ENCODE peak calls at places on chromosome 13, in ten cellular contexts. T, S, Y, N, Z, R, M, V, X and A are unnamed samples.

GRCh38 chr13:105969761-105970160 is 565.7 kb downstream of the EFNB2 start:
- DNase-seq in N (peak), T (no peak), M (no peak), Z (peak), S (no peak), V (no peak), Y (no peak), R (no peak), X (no peak), A (no peak)

GRCh38 chr13:113122571-113123225 is at the start of gene F10:
- DNase-seq in R (peak), S (no peak), V (peak), T (peak), Y (no peak), Z (peak), M (no peak), X (no peak), N (no peak), A (peak)

GRCh38 chr13:52760078-52760477 is 20.5 kb upstream of the CNMD start:
- DNase-seq in Y (no peak), N (no peak), R (no peak), Z (no peak), X (no peak), S (no peak), T (no peak), V (no peak), M (no peak), A (no peak)

GRCh38 chr13:95298169-95298940 is 2.9 kb downstream of the ABCC4 start:
- DNase-seq in R (no peak), S (no peak), N (no peak), Z (no peak), T (no peak), V (no peak), X (no peak), Y (no peak), M (no peak), A (no peak)

GRCh38 chr13:99871249-99871898 is 100.2 kb downstream of the ZIC5 start:
- DNase-seq in T (no peak), R (no peak), X (no peak), Y (no peak), S (no peak), M (no peak), V (no peak), Z (no peak), N (no peak), A (no peak)

GRCh38 chr13:111659236-111659635 is 338.8 kb downstream of the TEX29 start:
- DNase-seq in N (no peak), T (no peak), S (no peak), Y (no peak), X (no peak), R (no peak), Z (no peak), M (no peak), V (no peak), A (no peak)

GRCh38 chr13:22114630-22115311 is 443.9 kb downstream of the FGF9 start:
- DNase-seq in Y (peak), M (no peak), X (peak), R (no peak), T (no peak), N (no peak), S (peak), Z (no peak), V (no peak), A (no peak)

GRCh38 chr13:43390101-43390500 is 366.7 kb downstream of the DNAJC15 start:
- DNase-seq in S (no peak), R (no peak), N (no peak), Y (no peak), X (no peak), Z (no peak), M (no peak), V (no peak), T (no peak), A (peak)

GRCh38 chr13:31951215-31951678 is 80.3 kb upstream of the FRY start:
- DNase-seq in R (peak), Y (peak), M (peak), T (no peak), Z (no peak), N (no peak), S (peak), V (no peak), X (peak), A (no peak)

GRCh38 chr13:93290503-93290902 is 63.9 kb downstream of the GPC6 start:
- DNase-seq in X (no peak), Z (no peak), S (no peak), Y (no peak), N (no peak), R (no peak), T (peak), M (no peak), V (no peak), A (no peak)

GRCh38 chr13:111661776-111662175 is 341.3 kb downstream of the TEX29 start:
- DNase-seq in M (no peak), Z (no peak), T (no peak), N (no peak), X (no peak), V (no peak), R (no peak), S (no peak), Y (no peak), A (no peak)

GRCh38 chr13:45823583-45823982 is 28.0 kb downstream of the SIAH3 start:
- DNase-seq in X (peak), M (no peak), Y (no peak), Z (no peak), N (no peak), V (no peak), T (no peak), S (no peak), R (no peak), A (no peak)

GRCh38 chr13:107461751-107462150 is 753.6 kb downstream of the LIG4 start:
- DNase-seq in Y (no peak), R (no peak), X (no peak), S (no peak), N (no peak), M (no peak), V (no peak), Z (no peak), T (peak), A (no peak)

GRCh38 chr13:111397202-111397880 is 76.9 kb downstream of the TEX29 start:
- DNase-seq in N (no peak), R (peak), S (no peak), T (no peak), V (no peak), Z (no peak), M (no peak), X (no peak), Y (no peak), A (no peak)

GRCh38 chr13:31073859-31074718 is 87.6 kb downstream of the HSPH1 start:
- DNase-seq in V (no peak), Z (no peak), R (no peak), N (no peak), X (peak), T (peak), M (no peak), Y (peak), S (no peak), A (no peak)

GRCh38 chr13:112098699-112099098 is 31.8 kb downstream of the SOX1 start:
- DNase-seq in T (no peak), X (no peak), N (no peak), S (no peak), R (no peak), V (no peak), Y (no peak), M (no peak), Z (no peak), A (no peak)

GRCh38 chr13:110330491-110331001 is 23.5 kb downstream of the COL4A2 start:
- DNase-seq in R (no peak), M (no peak), Y (no peak), N (no peak), X (no peak), Z (no peak), V (no peak), T (peak), S (no peak), A (no peak)

GRCh38 chr13:53336441-53337160 is 308.0 kb downstream of the OLFM4 start:
- DNase-seq in X (no peak), Y (no peak), S (no peak), V (no peak), Z (no peak), N (no peak), M (no peak), T (no peak), R (no peak), A (no peak)

GRCh38 chr13:66264976-66265375 is 965.2 kb downstream of the PCDH9 start:
- DNase-seq in S (no peak), V (no peak), N (no peak), Z (no peak), Y (no peak), X (no peak), R (no peak), T (peak), M (no peak), A (no peak)

GRCh38 chr13:79802389-79803140 is 321.6 kb downstream of the NDFIP2 start:
- DNase-seq in V (no peak), T (no peak), Y (no peak), M (no peak), S (no peak), R (no peak), Z (no peak), X (no peak), N (no peak), A (no peak)

GRCh38 chr13:80309926-80310325 is 31.0 kb downstream of the SPRY2 start:
- DNase-seq in N (no peak), V (no peak), M (no peak), T (no peak), R (no peak), Y (no peak), S (no peak), X (no peak), Z (no peak), A (no peak)

GRCh38 chr13:106521101-106521799 is 14.2 kb downstream of the EFNB2 start:
- DNase-seq in S (no peak), X (no peak), Y (no peak), N (no peak), Z (no peak), R (no peak), V (no peak), T (no peak), M (no peak), A (no peak)

GRCh38 chr13:95982144-95982543 is 71.1 kb downstream of the UGGT2 start:
- DNase-seq in Z (no peak), M (no peak), Y (no peak), N (no peak), R (no peak), V (no peak), S (no peak), T (no peak), X (no peak), A (no peak)

DNA sequence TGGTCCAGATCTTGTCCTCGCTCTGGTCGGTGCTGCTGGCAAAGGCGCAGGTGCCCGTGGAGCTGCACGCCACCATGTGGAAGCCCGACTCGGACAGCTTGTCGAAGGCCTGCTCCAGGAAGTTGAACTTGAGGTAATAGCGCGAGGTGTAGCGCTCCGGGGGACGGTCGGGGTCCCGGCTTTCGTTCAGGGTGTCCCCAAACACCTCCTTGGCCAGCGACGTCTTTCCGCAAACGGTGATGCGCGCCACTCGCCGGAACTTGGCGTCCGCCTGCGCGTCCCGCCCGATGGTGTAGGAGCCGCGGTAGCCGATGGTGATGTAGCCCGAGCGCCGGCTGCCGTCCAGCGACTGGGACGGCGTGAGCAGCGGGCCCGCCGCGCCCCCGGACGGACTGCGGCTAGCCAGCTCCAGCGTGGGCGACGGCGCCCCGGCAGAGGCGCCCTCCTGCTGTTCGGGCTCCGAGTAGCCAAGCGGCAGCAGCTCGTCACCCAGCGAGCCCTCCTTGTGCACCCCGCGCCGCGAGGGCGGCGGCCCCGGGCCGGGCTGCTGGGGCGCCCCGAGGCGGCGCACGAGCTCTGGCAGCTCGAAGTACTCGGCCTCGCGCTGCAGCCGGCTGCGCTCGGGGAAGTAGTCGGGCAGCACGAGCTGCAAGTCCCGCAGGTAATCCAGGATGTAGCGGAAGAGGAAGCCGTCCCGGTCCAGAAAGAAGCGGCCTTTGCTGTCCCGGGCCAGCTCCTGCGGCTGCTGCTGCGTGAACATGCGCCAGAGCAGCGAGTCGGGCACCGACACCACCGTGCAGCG is 801 bp downstream of the KCTD12 start:
- DNase-seq in S (peak), T (peak), Y (peak), M (peak), V (peak), N (peak), X (peak), Z (peak), R (peak), A (no peak)
- TF ChIP-seq CTCF in S (peak), T (peak), Y (peak), M (no peak), V (peak), N (peak), X (peak), Z (peak), R (no peak), A (peak)

GRCh38 chr13:71303144-71303543 is 563.9 kb downstream of the DACH1 start:
- DNase-seq in V (no peak), M (no peak), Y (no peak), Z (no peak), N (no peak), X (no peak), T (no peak), S (no peak), R (no peak), A (no peak)
- TF ChIP-seq CTCF in V (peak), M (no peak), Y (no peak), Z (no peak), N (no peak), X (no peak), T (no peak), S (no peak), R (no peak), A (peak)

DNA sequence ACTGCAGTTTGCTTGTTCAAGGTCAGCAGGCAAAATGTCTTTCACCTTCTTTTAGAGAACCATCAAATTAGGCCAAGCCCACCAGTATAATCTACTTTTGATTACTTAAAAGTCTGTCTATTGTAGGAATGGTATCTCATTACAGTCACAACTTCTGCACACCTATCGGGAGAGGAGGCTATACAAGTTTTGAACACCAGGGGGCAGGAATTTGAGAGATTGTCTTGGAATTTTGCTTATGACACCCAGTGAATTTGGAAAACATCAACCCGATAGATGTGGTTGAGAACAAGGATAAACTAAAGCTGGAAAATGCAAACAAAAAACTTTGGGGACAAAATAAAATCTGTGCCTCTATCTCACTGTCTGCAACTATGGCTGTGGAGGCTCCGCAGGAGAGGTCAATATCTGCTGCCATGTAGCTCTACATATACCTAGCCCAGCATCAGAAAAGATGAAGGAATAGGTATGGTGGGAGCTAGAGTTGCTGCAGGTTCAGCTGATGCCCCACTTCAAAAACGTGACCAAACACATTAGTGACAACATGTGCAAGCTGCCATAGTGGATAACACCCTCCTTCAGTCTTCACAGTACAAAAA is 1299.2 kb upstream of the SPRY2 start:
- DNase-seq in N (no peak), V (no peak), S (peak), M (no peak), X (peak), Z (peak), Y (no peak), R (no peak), T (no peak), A (no peak)
- TF ChIP-seq CTCF in N (no peak), V (peak), S (peak), M (peak), X (peak), Z (peak), Y (no peak), R (peak), T (peak), A (no peak)

DNA sequence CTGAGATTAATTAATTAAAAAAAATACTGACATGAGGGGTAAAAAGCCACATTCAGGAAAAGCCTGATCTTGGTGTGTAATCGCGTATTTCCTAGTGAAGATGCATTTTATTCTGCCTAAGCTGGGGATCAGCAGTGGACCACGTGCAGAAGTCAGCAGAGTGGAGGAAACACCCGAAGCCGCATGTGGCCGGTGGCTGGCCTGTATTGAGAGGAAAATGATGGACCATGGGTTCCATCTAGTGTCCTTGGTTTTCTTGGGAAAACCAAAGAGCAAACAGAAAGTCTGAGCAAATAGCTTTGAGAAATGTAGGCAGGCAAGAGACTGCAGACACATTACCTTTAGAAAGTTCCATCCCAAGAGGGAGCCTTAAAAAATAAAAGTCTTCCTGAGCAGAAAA is 23.7 kb upstream of the SHISA2 start:
- DNase-seq in X (no peak), T (peak), V (no peak), Y (no peak), S (no peak), N (no peak), R (no peak), Z (no peak), M (no peak), A (no peak)
- TF ChIP-seq CTCF in X (no peak), T (no peak), V (no peak), Y (no peak), S (no peak), N (no peak), R (no peak), Z (no peak), M (no peak), A (no peak)

DNA sequence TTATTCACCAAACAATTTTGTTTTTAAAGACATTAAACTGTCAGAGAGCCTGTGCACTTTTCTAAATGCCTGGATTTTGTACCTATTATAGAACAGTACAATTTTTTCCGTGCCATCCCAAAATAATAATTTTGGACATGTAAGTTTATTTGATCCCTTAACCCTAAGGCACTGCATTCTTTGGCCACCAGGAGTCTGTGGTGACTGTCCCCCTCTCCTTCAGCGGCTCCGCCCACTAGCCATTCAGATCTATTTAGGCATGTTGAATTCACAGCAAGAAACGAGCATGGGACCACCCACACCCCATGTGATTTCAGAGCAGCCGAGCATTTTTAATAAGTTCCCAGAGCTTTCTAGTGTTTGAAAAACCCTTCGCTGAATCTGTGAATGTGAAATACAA is 567.5 kb downstream of the MYO16 start:
- DNase-seq in Z (no peak), N (no peak), T (no peak), M (no peak), R (no peak), Y (no peak), S (peak), V (peak), X (peak), A (no peak)
- TF ChIP-seq CTCF in Z (no peak), N (no peak), T (no peak), M (no peak), R (no peak), Y (no peak), S (no peak), V (peak), X (no peak), A (no peak)

DNA sequence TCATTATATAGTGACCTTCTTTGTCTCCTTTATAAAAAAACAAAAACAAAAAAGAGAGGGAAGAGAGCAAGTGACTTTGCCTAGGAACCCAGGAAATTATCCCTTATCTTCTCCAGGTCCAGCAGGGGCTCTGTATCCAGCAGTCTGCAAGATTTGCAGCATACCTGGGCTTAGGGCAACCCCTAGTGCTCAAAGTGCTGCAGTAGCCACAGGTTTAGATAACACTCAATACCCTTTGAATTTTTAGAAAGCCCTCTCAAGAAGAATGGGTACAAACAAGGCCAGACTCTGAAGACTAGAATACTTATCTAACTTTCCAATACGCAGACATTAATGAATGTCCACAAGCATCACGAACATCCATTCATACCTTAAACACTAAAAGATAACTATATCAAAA is 43.2 kb downstream of the CCNA1 start:
- DNase-seq in M (no peak), Y (no peak), X (peak), R (no peak), V (no peak), Z (peak), T (no peak), N (peak), S (peak), A (no peak)
- TF ChIP-seq CTCF in M (no peak), Y (no peak), X (peak), R (no peak), V (no peak), Z (no peak), T (peak), N (no peak), S (no peak), A (no peak)

DNA sequence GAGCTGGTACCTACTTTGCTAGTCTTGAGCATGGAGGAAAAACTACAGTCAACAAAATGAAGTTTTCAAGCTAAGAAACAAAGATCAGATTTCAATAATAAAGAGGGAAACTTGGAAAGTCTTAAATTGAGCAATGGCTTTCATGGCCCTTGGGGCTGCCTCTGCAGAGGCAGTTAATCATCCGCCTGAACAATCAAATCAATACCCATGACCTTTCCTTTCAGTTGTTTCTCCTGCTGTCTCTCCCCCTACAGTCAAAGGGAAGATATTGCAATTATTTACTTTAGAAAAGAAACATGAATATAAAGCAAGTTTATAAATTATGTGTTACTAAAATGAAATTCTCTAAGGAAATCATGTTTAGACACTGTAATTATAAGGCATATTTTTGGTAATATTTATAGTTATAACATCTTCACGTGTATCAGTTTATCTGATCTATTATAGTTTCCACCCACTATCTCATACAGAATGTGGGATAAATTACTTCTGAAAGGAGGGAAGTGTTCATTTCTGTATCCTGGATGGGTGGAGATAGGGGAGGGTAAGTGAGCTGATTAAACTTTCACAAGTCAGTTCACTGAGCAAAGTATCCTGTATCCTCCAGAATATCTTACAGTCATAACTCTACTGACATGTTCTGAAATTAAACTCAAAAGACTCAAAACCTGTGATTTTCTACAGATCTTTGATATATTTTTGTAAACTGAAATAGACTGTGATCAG is 72.4 kb upstream of the TSC22D1 start:
- DNase-seq in M (no peak), N (no peak), S (no peak), Y (no peak), Z (no peak), T (no peak), V (no peak), R (no peak), X (peak), A (no peak)
- TF ChIP-seq CTCF in M (peak), N (no peak), S (no peak), Y (peak), Z (peak), T (peak), V (peak), R (no peak), X (no peak), A (peak)